ENCODE peak calls at places on chromosomes 5 and 9, in six cellular contexts. One of them, this sample, is unnamed.

GRCh38 chr5:126718246-126718868 is 58.6 kb upstream of the LMNB1 start:
- DNase-seq in fibroblast of pulmonary artery: no peak
- DNase-seq in IMR-90: no peak
- DNase-seq in adipocyte: no peak
- DNase-seq in fibroblast of lung: no peak
- DNase-seq in lower leg skin: no peak
- DNase-seq in this sample: peak

GRCh38 chr5:12272389-12272788 is 368.1 kb upstream of the CTNND2 start:
- DNase-seq in adipocyte: no peak
- DNase-seq in fibroblast of pulmonary artery: no peak
- DNase-seq in fibroblast of lung: no peak
- DNase-seq in lower leg skin: no peak
- DNase-seq in IMR-90: no peak
- DNase-seq in this sample: peak

GRCh38 chr9:135329571-135330306 is 149.8 kb upstream of the PPP1R26 start:
- DNase-seq in IMR-90: no peak
- DNase-seq in fibroblast of lung: no peak
- DNase-seq in adipocyte: no peak
- DNase-seq in lower leg skin: no peak
- DNase-seq in fibroblast of pulmonary artery: no peak
- DNase-seq in this sample: peak

GRCh38 chr5:81751836-81752643 is 1.1 kb upstream of the SSBP2 start:
- DNase-seq in fibroblast of pulmonary artery: no peak
- DNase-seq in lower leg skin: peak
- DNase-seq in adipocyte: no peak
- DNase-seq in IMR-90: no peak
- DNase-seq in fibroblast of lung: peak
- DNase-seq in this sample: peak

GRCh38 chr9:34651286-34651685 is 699 bp upstream of the IL11RA start:
- DNase-seq in IMR-90: peak
- DNase-seq in adipocyte: peak
- DNase-seq in fibroblast of lung: peak
- DNase-seq in lower leg skin: no peak
- DNase-seq in fibroblast of pulmonary artery: peak
- DNase-seq in this sample: no peak

GRCh38 chr5:150144211-150144801 is 11.3 kb downstream of the PDGFRB start:
- DNase-seq in fibroblast of pulmonary artery: peak
- DNase-seq in adipocyte: peak
- DNase-seq in lower leg skin: no peak
- DNase-seq in IMR-90: peak
- DNase-seq in fibroblast of lung: peak
- DNase-seq in this sample: no peak

GRCh38 chr9:37293664-37294524 is 128.6 kb upstream of the GRHPR start:
- DNase-seq in lower leg skin: no peak
- DNase-seq in fibroblast of pulmonary artery: peak
- DNase-seq in adipocyte: peak
- DNase-seq in IMR-90: peak
- DNase-seq in fibroblast of lung: peak
- DNase-seq in this sample: peak

GRCh38 chr9:104993291-104993963 is 65.5 kb upstream of the ABCA1 start:
- DNase-seq in lower leg skin: peak
- DNase-seq in IMR-90: peak
- DNase-seq in fibroblast of pulmonary artery: peak
- DNase-seq in adipocyte: peak
- DNase-seq in fibroblast of lung: peak
- DNase-seq in this sample: peak

GRCh38 chr9:15211160-15211993 is 95.6 kb downstream of the TTC39B start:
- DNase-seq in fibroblast of pulmonary artery: peak
- DNase-seq in fibroblast of lung: peak
- DNase-seq in lower leg skin: peak
- DNase-seq in adipocyte: peak
- DNase-seq in IMR-90: peak
- DNase-seq in this sample: peak

GRCh38 chr9:114851301-114851700 is 45.5 kb upstream of the TNFSF15 start:
- DNase-seq in adipocyte: no peak
- DNase-seq in fibroblast of lung: no peak
- DNase-seq in lower leg skin: no peak
- DNase-seq in IMR-90: no peak
- DNase-seq in fibroblast of pulmonary artery: no peak
- DNase-seq in this sample: peak

GRCh38 chr5:87649455-87649854 is 236.7 kb upstream of the CCNH start:
- DNase-seq in adipocyte: no peak
- DNase-seq in fibroblast of lung: no peak
- DNase-seq in lower leg skin: no peak
- DNase-seq in IMR-90: no peak
- DNase-seq in fibroblast of pulmonary artery: no peak
- DNase-seq in this sample: no peak

GRCh38 chr5:83925321-83925877 is 204.7 kb upstream of the HAPLN1 start:
- DNase-seq in fibroblast of pulmonary artery: peak
- DNase-seq in fibroblast of lung: peak
- DNase-seq in IMR-90: peak
- DNase-seq in adipocyte: peak
- DNase-seq in lower leg skin: no peak
- DNase-seq in this sample: peak

GRCh38 chr9:93664549-93665120 is 88.3 kb downstream of the PHF2 start:
- DNase-seq in lower leg skin: no peak
- DNase-seq in IMR-90: no peak
- DNase-seq in fibroblast of lung: no peak
- DNase-seq in fibroblast of pulmonary artery: no peak
- DNase-seq in adipocyte: no peak
- DNase-seq in this sample: no peak

GRCh38 chr9:12784461-12785250 is 9.8 kb downstream of the LURAP1L start:
- DNase-seq in fibroblast of lung: peak
- DNase-seq in adipocyte: peak
- DNase-seq in lower leg skin: peak
- DNase-seq in IMR-90: peak
- DNase-seq in fibroblast of pulmonary artery: peak
- DNase-seq in this sample: peak

GRCh38 chr9:134937566-134938345 is 20.0 kb upstream of the FCN1 start:
- DNase-seq in fibroblast of pulmonary artery: no peak
- DNase-seq in IMR-90: no peak
- DNase-seq in adipocyte: no peak
- DNase-seq in lower leg skin: no peak
- DNase-seq in fibroblast of lung: no peak
- DNase-seq in this sample: no peak

GRCh38 chr9:126704157-126704941 is 90.6 kb downstream of the LMX1B start:
- DNase-seq in lower leg skin: no peak
- DNase-seq in fibroblast of pulmonary artery: peak
- DNase-seq in IMR-90: peak
- DNase-seq in fibroblast of lung: peak
- DNase-seq in adipocyte: peak
- DNase-seq in this sample: peak

GRCh38 chr5:57094753-57095683 is 78.8 kb upstream of the GPBP1 start:
- DNase-seq in adipocyte: no peak
- DNase-seq in fibroblast of lung: no peak
- DNase-seq in IMR-90: no peak
- DNase-seq in fibroblast of pulmonary artery: peak
- DNase-seq in lower leg skin: no peak
- DNase-seq in this sample: peak

GRCh38 chr5:150132740-150133139 is 22.9 kb downstream of the PDGFRB start:
- DNase-seq in IMR-90: no peak
- DNase-seq in fibroblast of pulmonary artery: no peak
- DNase-seq in lower leg skin: no peak
- DNase-seq in fibroblast of lung: no peak
- DNase-seq in adipocyte: no peak
- DNase-seq in this sample: no peak

GRCh38 chr5:27598576-27598975 is 560.2 kb upstream of the CDH9 start:
- DNase-seq in fibroblast of pulmonary artery: peak
- DNase-seq in fibroblast of lung: no peak
- DNase-seq in IMR-90: no peak
- DNase-seq in lower leg skin: no peak
- DNase-seq in adipocyte: no peak
- DNase-seq in this sample: peak

GRCh38 chr5:145856285-145856818 is 16.5 kb downstream of the GRXCR2 start:
- DNase-seq in adipocyte: no peak
- DNase-seq in fibroblast of pulmonary artery: peak
- DNase-seq in IMR-90: peak
- DNase-seq in lower leg skin: peak
- DNase-seq in fibroblast of lung: peak
- DNase-seq in this sample: peak

GRCh38 chr5:107295914-107296313 is 374.8 kb downstream of the EFNA5 start:
- DNase-seq in lower leg skin: no peak
- DNase-seq in adipocyte: no peak
- DNase-seq in IMR-90: no peak
- DNase-seq in fibroblast of lung: no peak
- DNase-seq in fibroblast of pulmonary artery: no peak
- DNase-seq in this sample: peak

DNA sequence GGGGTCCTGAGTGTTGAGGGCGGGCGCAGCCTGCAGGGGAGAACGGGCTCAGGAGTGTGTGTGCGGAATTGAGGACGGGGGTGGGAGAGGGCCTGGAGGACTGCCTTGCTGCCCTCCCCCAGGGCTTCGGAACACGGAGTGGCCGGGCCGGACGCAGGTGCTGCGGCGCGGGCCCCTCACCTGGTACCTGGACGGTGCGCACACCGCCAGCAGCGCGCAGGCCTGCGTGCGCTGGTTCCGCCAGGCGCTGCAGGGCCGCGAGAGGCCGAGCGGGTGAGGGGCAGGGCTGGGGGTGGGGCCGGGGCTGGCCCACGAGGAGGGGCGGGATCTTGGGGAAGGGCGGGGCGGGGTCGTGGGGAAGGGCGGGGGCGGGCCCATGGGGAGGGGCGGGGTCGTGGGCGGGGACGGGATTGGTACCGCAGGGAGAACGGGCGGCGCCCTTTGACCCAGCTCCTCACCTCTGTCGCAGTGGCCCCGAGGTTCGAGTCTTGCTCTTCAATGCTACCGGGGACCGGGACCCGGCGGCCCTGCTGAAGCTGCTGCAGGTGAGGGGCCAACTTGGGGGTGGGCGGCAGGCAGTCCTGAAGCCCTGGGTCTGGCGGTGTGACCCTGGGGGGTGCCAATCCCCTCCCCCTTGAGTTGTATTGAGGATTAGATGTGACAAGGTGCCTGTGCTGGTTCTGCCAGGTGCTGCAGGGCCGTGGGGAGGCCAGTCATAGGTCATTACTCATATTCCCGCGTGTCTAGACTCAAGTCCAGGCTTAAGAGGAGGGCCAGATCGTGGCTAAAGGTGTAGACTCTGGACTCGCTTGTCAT is 7.1 kb downstream of the FPGS start:
- DNase-seq in fibroblast of pulmonary artery: no peak
- DNase-seq in fibroblast of lung: no peak
- DNase-seq in lower leg skin: no peak
- DNase-seq in IMR-90: no peak
- DNase-seq in adipocyte: no peak
- DNase-seq in this sample: peak
- H3K4me3 ChIP-seq in fibroblast of pulmonary artery: no peak
- H3K4me3 ChIP-seq in fibroblast of lung: no peak
- H3K4me3 ChIP-seq in lower leg skin: no peak
- H3K4me3 ChIP-seq in IMR-90: no peak
- H3K4me3 ChIP-seq in adipocyte: peak
- H3K4me3 ChIP-seq in this sample: no peak

GRCh38 chr9:130660683-130661460 is 3.5 kb upstream of the PRDM12 start:
- DNase-seq in IMR-90: no peak
- DNase-seq in fibroblast of pulmonary artery: no peak
- DNase-seq in lower leg skin: no peak
- DNase-seq in fibroblast of lung: no peak
- DNase-seq in adipocyte: peak
- DNase-seq in this sample: peak
- H3K4me3 ChIP-seq in IMR-90: peak
- H3K4me3 ChIP-seq in fibroblast of pulmonary artery: peak
- H3K4me3 ChIP-seq in lower leg skin: no peak
- H3K4me3 ChIP-seq in fibroblast of lung: no peak
- H3K4me3 ChIP-seq in adipocyte: no peak
- H3K4me3 ChIP-seq in this sample: no peak

GRCh38 chr5:74865799-74866652 is at the start of gene FAM169A:
- DNase-seq in lower leg skin: no peak
- DNase-seq in IMR-90: peak
- DNase-seq in adipocyte: peak
- DNase-seq in fibroblast of lung: peak
- DNase-seq in fibroblast of pulmonary artery: peak
- DNase-seq in this sample: peak

GRCh38 chr5:74864823-74865222 is 1.4 kb downstream of the FAM169A start:
- DNase-seq in IMR-90: no peak
- DNase-seq in lower leg skin: no peak
- DNase-seq in fibroblast of lung: no peak
- DNase-seq in adipocyte: no peak
- DNase-seq in fibroblast of pulmonary artery: no peak
- DNase-seq in this sample: no peak

GRCh38 chr5:74865293-74865798 is 841 bp downstream of the FAM169A start:
- DNase-seq in lower leg skin: no peak
- DNase-seq in IMR-90: no peak
- DNase-seq in fibroblast of pulmonary artery: no peak
- DNase-seq in fibroblast of lung: no peak
- DNase-seq in adipocyte: no peak
- DNase-seq in this sample: no peak

GRCh38 chr5:74863726-74864125 is 2.5 kb downstream of the FAM169A start:
- DNase-seq in adipocyte: no peak
- DNase-seq in lower leg skin: no peak
- DNase-seq in IMR-90: no peak
- DNase-seq in fibroblast of pulmonary artery: no peak
- DNase-seq in fibroblast of lung: no peak
- DNase-seq in this sample: no peak

GRCh38 chr5:74866653-74867162 is 521 bp upstream of the FAM169A start:
- DNase-seq in lower leg skin: no peak
- DNase-seq in adipocyte: no peak
- DNase-seq in IMR-90: no peak
- DNase-seq in fibroblast of pulmonary artery: no peak
- DNase-seq in fibroblast of lung: no peak
- DNase-seq in this sample: peak
- H3K4me3 ChIP-seq in lower leg skin: peak
- H3K4me3 ChIP-seq in adipocyte: peak
- H3K4me3 ChIP-seq in IMR-90: peak
- H3K4me3 ChIP-seq in fibroblast of pulmonary artery: no peak
- H3K4me3 ChIP-seq in fibroblast of lung: peak
- H3K4me3 ChIP-seq in this sample: peak

GRCh38 chr9:68708089-68708488 is 3.0 kb downstream of the PIP5K1B start:
- DNase-seq in adipocyte: no peak
- DNase-seq in lower leg skin: no peak
- DNase-seq in fibroblast of pulmonary artery: no peak
- DNase-seq in fibroblast of lung: no peak
- DNase-seq in IMR-90: no peak
- DNase-seq in this sample: no peak

GRCh38 chr9:68709291-68709970 is 4.4 kb downstream of the PIP5K1B start:
- DNase-seq in lower leg skin: no peak
- DNase-seq in IMR-90: no peak
- DNase-seq in fibroblast of pulmonary artery: no peak
- DNase-seq in adipocyte: no peak
- DNase-seq in fibroblast of lung: no peak
- DNase-seq in this sample: peak

GRCh38 chr9:68710082-68710481 is 5.0 kb downstream of the PIP5K1B start:
- DNase-seq in adipocyte: no peak
- DNase-seq in IMR-90: no peak
- DNase-seq in fibroblast of lung: no peak
- DNase-seq in lower leg skin: no peak
- DNase-seq in fibroblast of pulmonary artery: no peak
- DNase-seq in this sample: no peak

GRCh38 chr9:68706579-68707201 is 1.6 kb downstream of the PIP5K1B start:
- DNase-seq in adipocyte: no peak
- DNase-seq in fibroblast of lung: no peak
- DNase-seq in fibroblast of pulmonary artery: no peak
- DNase-seq in IMR-90: no peak
- DNase-seq in lower leg skin: no peak
- DNase-seq in this sample: peak

DNA sequence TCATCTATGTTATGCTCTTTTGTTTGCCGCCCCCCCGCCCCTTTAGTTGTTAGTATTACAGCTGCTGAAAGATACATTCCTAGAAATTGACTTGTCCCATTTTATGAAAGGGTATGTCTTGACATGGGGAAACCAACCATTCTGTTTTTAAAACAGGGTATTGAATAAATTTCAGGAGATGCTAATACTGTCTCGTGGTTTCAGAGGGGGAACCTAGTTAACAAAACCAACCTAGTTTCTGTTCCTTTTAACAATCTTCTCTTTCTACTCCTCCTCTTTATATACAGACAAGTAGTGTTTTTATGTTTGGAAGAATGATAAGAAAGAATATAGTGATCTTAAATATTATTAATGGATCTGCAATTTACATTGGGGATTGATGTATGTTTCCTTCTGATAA is 3.5 kb downstream of the PIP5K1B start:
- DNase-seq in fibroblast of pulmonary artery: no peak
- DNase-seq in fibroblast of lung: no peak
- DNase-seq in lower leg skin: no peak
- DNase-seq in IMR-90: no peak
- DNase-seq in adipocyte: no peak
- DNase-seq in this sample: no peak
- H3K4me3 ChIP-seq in fibroblast of pulmonary artery: no peak
- H3K4me3 ChIP-seq in fibroblast of lung: no peak
- H3K4me3 ChIP-seq in lower leg skin: no peak
- H3K4me3 ChIP-seq in IMR-90: no peak
- H3K4me3 ChIP-seq in adipocyte: no peak
- H3K4me3 ChIP-seq in this sample: no peak

This sample was measured in mesendoderm.